ENCODE peak calls at places on chromosomes 16 and 17, in four cellular contexts. One of them, this sample, is unnamed.

GRCh38 chr16:71931599-71931998 is 36.3 kb downstream of the IST1 start:
- DNase-seq in hepatic stellate cell: no peak
- DNase-seq in nephron progenitor cell: no peak
- DNase-seq in brain microvascular endothelial cell: no peak
- DNase-seq in this sample: no peak

GRCh38 chr17:49992933-49993422 is 2.0 kb downstream of the DLX3 start:
- DNase-seq in hepatic stellate cell: peak
- DNase-seq in nephron progenitor cell: no peak
- DNase-seq in brain microvascular endothelial cell: no peak
- DNase-seq in this sample: no peak

GRCh38 chr16:62639890-62640289 is 603.7 kb upstream of the CDH8 start:
- DNase-seq in hepatic stellate cell: no peak
- DNase-seq in nephron progenitor cell: no peak
- DNase-seq in brain microvascular endothelial cell: no peak
- DNase-seq in this sample: no peak

GRCh38 chr16:89152831-89153700 is 18.5 kb upstream of the CDH15 start:
- DNase-seq in hepatic stellate cell: no peak
- DNase-seq in nephron progenitor cell: no peak
- DNase-seq in brain microvascular endothelial cell: no peak
- DNase-seq in this sample: peak

GRCh38 chr17:45722161-45722560 is 62.0 kb upstream of the CRHR1 start:
- DNase-seq in hepatic stellate cell: peak
- DNase-seq in nephron progenitor cell: peak
- DNase-seq in brain microvascular endothelial cell: no peak
- DNase-seq in this sample: no peak

GRCh38 chr16:84730406-84731106 is 30.8 kb downstream of the USP10 start:
- DNase-seq in hepatic stellate cell: peak
- DNase-seq in nephron progenitor cell: no peak
- DNase-seq in brain microvascular endothelial cell: peak
- DNase-seq in this sample: peak

GRCh38 chr17:41534899-41535546 is 6.9 kb upstream of the KRT19 start:
- DNase-seq in hepatic stellate cell: no peak
- DNase-seq in nephron progenitor cell: no peak
- DNase-seq in brain microvascular endothelial cell: no peak
- DNase-seq in this sample: no peak

GRCh38 chr17:50841949-50842354 is 6.6 kb downstream of the WFIKKN2 start:
- DNase-seq in hepatic stellate cell: peak
- DNase-seq in nephron progenitor cell: peak
- DNase-seq in brain microvascular endothelial cell: peak
- DNase-seq in this sample: peak

GRCh38 chr16:79677799-79678525 is 77.4 kb upstream of the MAF start:
- DNase-seq in hepatic stellate cell: no peak
- DNase-seq in nephron progenitor cell: no peak
- DNase-seq in brain microvascular endothelial cell: peak
- DNase-seq in this sample: no peak

GRCh38 chr17:31308372-31308905 is 5.4 kb downstream of the EVI2B start:
- DNase-seq in hepatic stellate cell: no peak
- DNase-seq in nephron progenitor cell: no peak
- DNase-seq in brain microvascular endothelial cell: no peak
- DNase-seq in this sample: no peak

GRCh38 chr17:49193513-49194296 is 16.7 kb downstream of the GNGT2 start:
- DNase-seq in hepatic stellate cell: no peak
- DNase-seq in nephron progenitor cell: peak
- DNase-seq in brain microvascular endothelial cell: peak
- DNase-seq in this sample: peak

GRCh38 chr17:69761011-69761410 is 314.0 kb upstream of the KCNJ16 start:
- DNase-seq in hepatic stellate cell: no peak
- DNase-seq in nephron progenitor cell: no peak
- DNase-seq in brain microvascular endothelial cell: no peak
- DNase-seq in this sample: no peak

GRCh38 chr16:86362155-86362849 is 148.0 kb upstream of the FOXF1 start:
- DNase-seq in hepatic stellate cell: no peak
- DNase-seq in nephron progenitor cell: no peak
- DNase-seq in brain microvascular endothelial cell: no peak
- DNase-seq in this sample: no peak

GRCh38 chr16:14232106-14232890 is 161.2 kb downstream of the MRTFB start:
- DNase-seq in hepatic stellate cell: no peak
- DNase-seq in nephron progenitor cell: peak
- DNase-seq in brain microvascular endothelial cell: no peak
- DNase-seq in this sample: no peak

GRCh38 chr17:29929006-29929543 is 953 bp downstream of the SSH2 start:
- DNase-seq in hepatic stellate cell: no peak
- DNase-seq in nephron progenitor cell: peak
- DNase-seq in brain microvascular endothelial cell: peak
- DNase-seq in this sample: peak

GRCh38 chr17:48915459-48916282 is 7.5 kb downstream of the UBE2Z start:
- DNase-seq in hepatic stellate cell: peak
- DNase-seq in nephron progenitor cell: no peak
- DNase-seq in brain microvascular endothelial cell: peak
- DNase-seq in this sample: no peak

GRCh38 chr16:35798885-35799426 is 2339.5 kb downstream of the TP53TG3F start:
- DNase-seq in hepatic stellate cell: no peak
- DNase-seq in nephron progenitor cell: no peak
- DNase-seq in brain microvascular endothelial cell: no peak
- DNase-seq in this sample: no peak

GRCh38 chr16:79600636-79601091 is at the start of gene MAF:
- DNase-seq in hepatic stellate cell: peak
- DNase-seq in nephron progenitor cell: peak
- DNase-seq in brain microvascular endothelial cell: peak
- DNase-seq in this sample: peak

GRCh38 chr16:55328611-55329569 is 4.9 kb downstream of the IRX6 start:
- DNase-seq in hepatic stellate cell: no peak
- DNase-seq in nephron progenitor cell: peak
- DNase-seq in brain microvascular endothelial cell: no peak
- DNase-seq in this sample: no peak

GRCh38 chr16:9297437-9298113 is 206.1 kb downstream of the HAPSTR1 start:
- DNase-seq in hepatic stellate cell: no peak
- DNase-seq in nephron progenitor cell: peak
- DNase-seq in brain microvascular endothelial cell: no peak
- DNase-seq in this sample: peak

GRCh38 chr16:29985271-29985811 is 10.1 kb downstream of the HIRIP3 start:
- DNase-seq in hepatic stellate cell: no peak
- DNase-seq in nephron progenitor cell: no peak
- DNase-seq in brain microvascular endothelial cell: no peak
- DNase-seq in this sample: no peak

GRCh38 chr16:66427036-66427446 is at the start of gene BEAN1:
- DNase-seq in hepatic stellate cell: peak
- DNase-seq in nephron progenitor cell: peak
- DNase-seq in brain microvascular endothelial cell: no peak
- DNase-seq in this sample: no peak

GRCh38 chr17:63998050-63998720 is at the start of gene PRR29:
- DNase-seq in hepatic stellate cell: peak
- DNase-seq in nephron progenitor cell: peak
- DNase-seq in brain microvascular endothelial cell: peak
- DNase-seq in this sample: peak

GRCh38 chr17:74738051-74738996 is 1.3 kb downstream of the RAB37 start:
- DNase-seq in hepatic stellate cell: no peak
- DNase-seq in nephron progenitor cell: no peak
- DNase-seq in brain microvascular endothelial cell: no peak
- DNase-seq in this sample: peak

GRCh38 chr16:31453255-31454204 is 5.8 kb upstream of the ARMC5 start:
- DNase-seq in hepatic stellate cell: no peak
- DNase-seq in nephron progenitor cell: peak
- DNase-seq in brain microvascular endothelial cell: peak
- DNase-seq in this sample: no peak

GRCh38 chr17:76063880-76064546 is 8.3 kb downstream of the SRP68 start:
- DNase-seq in hepatic stellate cell: no peak
- DNase-seq in nephron progenitor cell: no peak
- DNase-seq in brain microvascular endothelial cell: no peak
- DNase-seq in this sample: no peak

GRCh38 chr17:29766796-29767327 is 144.2 kb upstream of the CORO6 start:
- DNase-seq in hepatic stellate cell: no peak
- DNase-seq in nephron progenitor cell: no peak
- DNase-seq in brain microvascular endothelial cell: no peak
- DNase-seq in this sample: no peak

GRCh38 chr17:61410555-61411089 is 11.0 kb downstream of the TBX2 start:
- DNase-seq in hepatic stellate cell: peak
- DNase-seq in nephron progenitor cell: peak
- DNase-seq in brain microvascular endothelial cell: peak
- DNase-seq in this sample: peak

GRCh38 chr16:31008154-31008950 is 2.1 kb downstream of the STX1B start:
- DNase-seq in hepatic stellate cell: peak
- DNase-seq in nephron progenitor cell: no peak
- DNase-seq in brain microvascular endothelial cell: peak
- DNase-seq in this sample: no peak

GRCh38 chr17:58330544-58330996 is 2.0 kb upstream of the TSPOAP1 start:
- DNase-seq in hepatic stellate cell: no peak
- DNase-seq in nephron progenitor cell: no peak
- DNase-seq in brain microvascular endothelial cell: no peak
- DNase-seq in this sample: peak

GRCh38 chr17:69575346-69575761 is 160.9 kb downstream of the MAP2K6 start:
- DNase-seq in hepatic stellate cell: no peak
- DNase-seq in nephron progenitor cell: no peak
- DNase-seq in brain microvascular endothelial cell: peak
- DNase-seq in this sample: peak